ENCODE peak calls at places on chromosomes 11 and 22, in four cellular contexts. Y is endothelial cell, L is hypothalamus, V is vagina. K is an unnamed sample.

GRCh38 chr22:39183991-39184585 is 31.6 kb upstream of the CBX7 start:
- DNase-seq in Y (no peak), L (peak; percentile 18), V (peak; percentile 40), K (no peak)

GRCh38 chr22:19055801-19056200 is 66.4 kb downstream of the DGCR2 start:
- DNase-seq in Y (no peak), L (no peak), V (no peak), K (no peak)

GRCh38 chr22:30305519-30305905 is 16.2 kb upstream of the CASTOR1 start:
- DNase-seq in Y (peak; percentile 24), L (peak; percentile 31), V (no peak), K (peak; percentile 41)

GRCh38 chr22:33204408-33204807 is 146.2 kb upstream of the SYN3 start:
- DNase-seq in Y (no peak), L (no peak), V (no peak), K (no peak)

GRCh38 chr11:124669193-124669592 is 4.3 kb downstream of the SIAE start:
- DNase-seq in Y (peak; percentile 59), L (peak; percentile 8), V (no peak), K (no peak)

GRCh38 chr11:76371170-76371569 is 9.8 kb downstream of the THAP12 start:
- DNase-seq in Y (no peak), L (no peak), V (no peak), K (no peak)

GRCh38 chr11:116859175-116859574 is 21.8 kb upstream of the APOA1 start:
- DNase-seq in Y (no peak), L (no peak), V (no peak), K (no peak)

GRCh38 chr11:117557321-117557720 is 229.7 kb downstream of the CEP164 start:
- DNase-seq in Y (no peak), L (no peak), V (no peak), K (no peak)

GRCh38 chr22:17846326-17846992 is 72.2 kb upstream of the BID start:
- DNase-seq in Y (no peak), L (no peak), V (no peak), K (no peak)

GRCh38 chr11:118607401-118608267 is at the start of gene PHLDB1:
- DNase-seq in Y (peak; percentile 62), L (peak; percentile 88), V (no peak), K (no peak)

GRCh38 chr11:3003396-3004231 is 11.5 kb upstream of the NAP1L4 start:
- DNase-seq in Y (no peak), L (peak; percentile 31), V (no peak), K (no peak)

GRCh38 chr11:831132-831864 is 1.5 kb upstream of the CD151 start:
- DNase-seq in Y (peak; percentile 6), L (no peak), V (no peak), K (no peak)

GRCh38 chr11:76664578-76665061 is 5.9 kb downstream of the LRRC32 start:
- DNase-seq in Y (no peak), L (no peak), V (no peak), K (peak; percentile 41)

GRCh38 chr11:131695889-131696429 is 325.5 kb downstream of the NTM start:
- DNase-seq in Y (no peak), L (no peak), V (no peak), K (no peak)

GRCh38 chr22:48864748-48865147 is 962.9 kb downstream of the BRD1 start:
- DNase-seq in Y (no peak), L (no peak), V (no peak), K (no peak)

GRCh38 chr11:68889948-68890446 is 13.6 kb downstream of the MRPL21 start:
- DNase-seq in Y (peak; percentile 64), L (no peak), V (no peak), K (no peak)

GRCh38 chr11:87425391-87425790 is 387.7 kb downstream of the TMEM135 start:
- DNase-seq in Y (no peak), L (no peak), V (no peak), K (no peak)

GRCh38 chr11:56624661-56625110 is 10.0 kb upstream of the OR5M1 start:
- DNase-seq in Y (peak; percentile 24), L (no peak), V (no peak), K (no peak)

GRCh38 chr11:19498986-19499669 is 213.5 kb upstream of the NAV2 start:
- DNase-seq in Y (no peak), L (no peak), V (no peak), K (no peak)

GRCh38 chr11:1847006-1847735 is 5.7 kb upstream of the LSP1 start:
- DNase-seq in Y (no peak), L (no peak), V (no peak), K (no peak)

GRCh38 chr11:9146477-9146876 is 55.1 kb upstream of the SCUBE2 start:
- DNase-seq in Y (no peak), L (no peak), V (no peak), K (no peak)

GRCh38 chr11:115941481-115941993 is 437.3 kb upstream of the CADM1 start:
- DNase-seq in Y (no peak), L (peak; percentile 29), V (no peak), K (peak; percentile 74)

GRCh38 chr22:37186228-37186996 is 1.6 kb downstream of the C1QTNF6 start:
- DNase-seq in Y (peak; percentile 27), L (no peak), V (no peak), K (no peak)

GRCh38 chr11:85949798-85950197 is 94.6 kb downstream of the CCDC83 start:
- DNase-seq in Y (no peak), L (no peak), V (no peak), K (no peak)

GRCh38 chr11:1161410-1162152 is 3.8 kb downstream of the MUC5AC start:
- DNase-seq in Y (no peak), L (no peak), V (no peak), K (peak; percentile 49)

GRCh38 chr11:108947654-108948570 is 283.0 kb downstream of the DDX10 start:
- DNase-seq in Y (no peak), L (no peak), V (no peak), K (no peak)

GRCh38 chr11:61539009-61539408 is 30.5 kb downstream of the LRRC10B start:
- DNase-seq in Y (no peak), L (no peak), V (no peak), K (no peak)

GRCh38 chr22:37193629-37194191 is 5.7 kb upstream of the C1QTNF6 start:
- DNase-seq in Y (no peak), L (no peak), V (no peak), K (no peak)

GRCh38 chr11:37972691-37973090 is 1374.7 kb upstream of the RAG2 start:
- DNase-seq in Y (no peak), L (no peak), V (no peak), K (no peak)

GRCh38 chr11:2791521-2792375 is 92.0 kb upstream of the KCNQ1OT1 start:
- DNase-seq in Y (no peak), L (no peak), V (no peak), K (peak; percentile 51)

GRCh38 chr11:6864436-6864835 is 1.6 kb downstream of the OR10A2 start:
- DNase-seq in Y (no peak), L (no peak), V (no peak), K (no peak)

GRCh38 chr22:39243443-39244072 is 1.2 kb downstream of the PDGFB start:
- DNase-seq in Y (no peak), L (no peak), V (no peak), K (no peak)

GRCh38 chr11:14713518-14714244 is 70.1 kb downstream of the PDE3B start:
- DNase-seq in Y (no peak), L (no peak), V (no peak), K (no peak)

GRCh38 chr22:19018256-19018655 is 82.2 kb upstream of the PRODH start:
- DNase-seq in Y (no peak), L (no peak), V (no peak), K (no peak)

GRCh38 chr11:69295079-69295994 is 1.4 kb downstream of the MYEOV start:
- DNase-seq in Y (no peak), L (no peak), V (no peak), K (no peak)

GRCh38 chr11:69393865-69394233 is 87.6 kb upstream of the LINC01488 start:
- DNase-seq in Y (no peak), L (no peak), V (no peak), K (no peak)

GRCh38 chr11:612961-613300 is 2.8 kb downstream of the IRF7 start:
- DNase-seq in Y (no peak), L (no peak), V (no peak), K (no peak)

GRCh38 chr11:68956142-68956541 is 24.6 kb downstream of the MRGPRD start:
- DNase-seq in Y (peak; percentile 63), L (no peak), V (no peak), K (no peak)

GRCh38 chr11:123473941-123474668 is 44.0 kb downstream of the GRAMD1B start:
- DNase-seq in Y (no peak), L (no peak), V (no peak), K (no peak)